ENCODE peak calls at places on chromosomes 2 and 18, in five cellular contexts. One of them, this sample, is unnamed.

GRCh38 chr2:105143467-105144127 is 97.9 kb upstream of the GPR45 start:
- DNase-seq in NCI-H2107: no peak
- DNase-seq in NCI-H1092: peak
- DNase-seq in NCI-H2029 treated with DMSO at 0.1 percent for 48 hours: no peak
- DNase-seq in omental fat pad: no peak
- DNase-seq in this sample: no peak

GRCh38 chr2:238868067-238868524 is 20.2 kb downstream of the TWIST2 start:
- DNase-seq in omental fat pad: no peak
- DNase-seq in NCI-H2029 treated with DMSO at 0.1 percent for 48 hours: no peak
- DNase-seq in NCI-H1092: no peak
- DNase-seq in NCI-H2107: no peak
- DNase-seq in this sample: no peak

GRCh38 chr18:38790303-38790702 is 1224.7 kb upstream of the CELF4 start:
- DNase-seq in NCI-H1092: no peak
- DNase-seq in NCI-H2029 treated with DMSO at 0.1 percent for 48 hours: no peak
- DNase-seq in omental fat pad: no peak
- DNase-seq in NCI-H2107: no peak
- DNase-seq in this sample: no peak

GRCh38 chr2:191635333-191636234 is 42.4 kb upstream of the NABP1 start:
- DNase-seq in NCI-H2107: no peak
- DNase-seq in NCI-H2029 treated with DMSO at 0.1 percent for 48 hours: no peak
- DNase-seq in omental fat pad: no peak
- DNase-seq in NCI-H1092: no peak
- DNase-seq in this sample: no peak

GRCh38 chr2:196468394-196468793 is 171.1 kb upstream of the CCDC150 start:
- DNase-seq in omental fat pad: no peak
- DNase-seq in NCI-H2029 treated with DMSO at 0.1 percent for 48 hours: no peak
- DNase-seq in NCI-H2107: no peak
- DNase-seq in NCI-H1092: no peak
- DNase-seq in this sample: no peak

GRCh38 chr2:190197143-190197720 is 122.4 kb downstream of the HIBCH start:
- DNase-seq in NCI-H2107: no peak
- DNase-seq in omental fat pad: no peak
- DNase-seq in NCI-H2029 treated with DMSO at 0.1 percent for 48 hours: no peak
- DNase-seq in NCI-H1092: no peak
- DNase-seq in this sample: no peak

GRCh38 chr2:26008851-26009566 is 24.9 kb upstream of the RAB10 start:
- DNase-seq in NCI-H2107: no peak
- DNase-seq in omental fat pad: peak
- DNase-seq in NCI-H1092: no peak
- DNase-seq in NCI-H2029 treated with DMSO at 0.1 percent for 48 hours: no peak
- DNase-seq in this sample: no peak

GRCh38 chr18:66646622-66647021 is 42.7 kb upstream of the CDH19 start:
- DNase-seq in NCI-H2107: no peak
- DNase-seq in omental fat pad: no peak
- DNase-seq in NCI-H2029 treated with DMSO at 0.1 percent for 48 hours: no peak
- DNase-seq in NCI-H1092: no peak
- DNase-seq in this sample: no peak

GRCh38 chr2:28314968-28315367 is 77.7 kb upstream of the FOSL2 start:
- DNase-seq in NCI-H2107: no peak
- DNase-seq in omental fat pad: no peak
- DNase-seq in NCI-H2029 treated with DMSO at 0.1 percent for 48 hours: no peak
- DNase-seq in NCI-H1092: no peak
- DNase-seq in this sample: no peak

GRCh38 chr18:34794346-34794745 is 84.2 kb downstream of the DTNA start:
- DNase-seq in omental fat pad: no peak
- DNase-seq in NCI-H1092: no peak
- DNase-seq in NCI-H2107: no peak
- DNase-seq in NCI-H2029 treated with DMSO at 0.1 percent for 48 hours: no peak
- DNase-seq in this sample: no peak

GRCh38 chr2:101089942-101090799 is 61.0 kb downstream of the TBC1D8 start:
- DNase-seq in NCI-H2029 treated with DMSO at 0.1 percent for 48 hours: no peak
- DNase-seq in NCI-H2107: no peak
- DNase-seq in NCI-H1092: no peak
- DNase-seq in omental fat pad: no peak
- DNase-seq in this sample: no peak

GRCh38 chr2:60980031-60980815 is 37.3 kb upstream of the PEX13 start:
- DNase-seq in NCI-H2107: no peak
- DNase-seq in NCI-H2029 treated with DMSO at 0.1 percent for 48 hours: no peak
- DNase-seq in omental fat pad: no peak
- DNase-seq in NCI-H1092: no peak
- DNase-seq in this sample: no peak

This sample was measured in NCI-H2081 treated with DMSO at 0.1 percent for 48 hours.